ENCODE peak calls at places on chromosomes 11 and 22, in four cellular contexts. I is cardiac fibroblast, Y is NCI-H460, Z is cardiac muscle cell. C is an unnamed sample.

GRCh38 chr22:37669586-37669985 is 5.8 kb upstream of the LGALS1 start:
- DNase-seq in I (no peak), Y (no peak), Z (no peak), C (no peak)

GRCh38 chr22:46748948-46749681 is 11.1 kb upstream of the CERK start:
- DNase-seq in I (peak), Y (no peak), Z (no peak), C (peak)

GRCh38 chr22:50186789-50187523 is 1.2 kb downstream of the TRABD start:
- DNase-seq in I (peak), Y (no peak), Z (peak), C (no peak)

GRCh38 chr11:105609832-105610781 is at the start of gene GRIA4:
- DNase-seq in I (peak), Y (no peak), Z (peak), C (no peak)

GRCh38 chr11:87368876-87369480 is 331.2 kb downstream of the TMEM135 start:
- DNase-seq in I (peak), Y (no peak), Z (peak), C (no peak)

GRCh38 chr11:98734686-98735085 is 286.1 kb upstream of the CNTN5 start:
- DNase-seq in I (no peak), Y (no peak), Z (no peak), C (no peak)

GRCh38 chr11:44149651-44150050 is 54.2 kb downstream of the EXT2 start:
- DNase-seq in I (peak), Y (no peak), Z (no peak), C (no peak)

GRCh38 chr11:7160814-7161489 is 72.2 kb downstream of the RBMXL2 start:
- DNase-seq in I (no peak), Y (no peak), Z (no peak), C (no peak)

GRCh38 chr11:86606849-86607481 is 65.5 kb downstream of the ME3 start:
- DNase-seq in I (peak), Y (no peak), Z (no peak), C (no peak)

GRCh38 chr11:65613091-65613928 is 711 bp downstream of the MAP3K11 start:
- DNase-seq in I (no peak), Y (no peak), Z (peak), C (no peak)

GRCh38 chr11:57309106-57310059 is 15.4 kb downstream of the TNKS1BP1 start:
- DNase-seq in I (no peak), Y (no peak), Z (no peak), C (no peak)

GRCh38 chr11:46513934-46514342 is 79.9 kb downstream of the AMBRA1 start:
- DNase-seq in I (peak), Y (no peak), Z (peak), C (no peak)

GRCh38 chr11:87780068-87780413 is 395.2 kb downstream of the RAB38 start:
- DNase-seq in I (no peak), Y (no peak), Z (no peak), C (no peak)

GRCh38 chr11:66841861-66842260 is 1.4 kb upstream of the RCE1 start:
- DNase-seq in I (no peak), Y (no peak), Z (no peak), C (peak)

GRCh38 chr11:8105666-8106065 is 24.7 kb downstream of the TUB start:
- DNase-seq in I (no peak), Y (no peak), Z (no peak), C (no peak)

GRCh38 chr22:30261134-30261533 is 5.5 kb downstream of the OSM start:
- DNase-seq in I (peak), Y (peak), Z (no peak), C (no peak)

GRCh38 chr22:42814215-42814614 is 42.9 kb downstream of the ARFGAP3 start:
- DNase-seq in I (no peak), Y (no peak), Z (no peak), C (no peak)